ENCODE peak calls at places on chromosomes 7 and 10, in seven cellular contexts. One of them, this sample, is unnamed.

GRCh38 chr7:28988818-28989595 is 30.9 kb upstream of the TRIL start:
- DNase-seq in dorsolateral prefrontal cortex: no peak
- DNase-seq in left ventricle myocardium inferior: no peak
- DNase-seq in right lobe of liver: no peak
- DNase-seq in heart left ventricle: peak
- DNase-seq in CD8-positive, alpha-beta memory T cell: no peak
- DNase-seq in cardiac muscle cell: peak
- DNase-seq in this sample: peak

GRCh38 chr10:6044651-6045599 is 17.2 kb downstream of the IL2RA start:
- DNase-seq in dorsolateral prefrontal cortex: no peak
- DNase-seq in left ventricle myocardium inferior: no peak
- DNase-seq in right lobe of liver: no peak
- DNase-seq in heart left ventricle: no peak
- DNase-seq in CD8-positive, alpha-beta memory T cell: no peak
- DNase-seq in cardiac muscle cell: no peak
- DNase-seq in this sample: no peak

GRCh38 chr7:92875719-92876118 is 39.3 kb upstream of the CDK6 start:
- DNase-seq in dorsolateral prefrontal cortex: no peak
- DNase-seq in left ventricle myocardium inferior: no peak
- DNase-seq in right lobe of liver: no peak
- DNase-seq in heart left ventricle: no peak
- DNase-seq in CD8-positive, alpha-beta memory T cell: no peak
- DNase-seq in cardiac muscle cell: no peak
- DNase-seq in this sample: peak

GRCh38 chr7:149729586-149729982 is 43.8 kb downstream of the ZNF467 start:
- DNase-seq in dorsolateral prefrontal cortex: no peak
- DNase-seq in left ventricle myocardium inferior: no peak
- DNase-seq in right lobe of liver: no peak
- DNase-seq in heart left ventricle: no peak
- DNase-seq in CD8-positive, alpha-beta memory T cell: no peak
- DNase-seq in cardiac muscle cell: no peak
- DNase-seq in this sample: no peak

GRCh38 chr7:27046854-27047549 is 48.8 kb downstream of the HOXA1 start:
- DNase-seq in dorsolateral prefrontal cortex: no peak
- DNase-seq in left ventricle myocardium inferior: no peak
- DNase-seq in right lobe of liver: no peak
- DNase-seq in heart left ventricle: no peak
- DNase-seq in CD8-positive, alpha-beta memory T cell: no peak
- DNase-seq in cardiac muscle cell: peak
- DNase-seq in this sample: peak

GRCh38 chr10:95660283-95660682 is 3.8 kb upstream of the ALDH18A1 start:
- DNase-seq in dorsolateral prefrontal cortex: no peak
- DNase-seq in left ventricle myocardium inferior: no peak
- DNase-seq in right lobe of liver: no peak
- DNase-seq in heart left ventricle: no peak
- DNase-seq in CD8-positive, alpha-beta memory T cell: no peak
- DNase-seq in cardiac muscle cell: peak
- DNase-seq in this sample: peak

GRCh38 chr10:78029294-78030226 is at the start of gene POLR3A:
- DNase-seq in dorsolateral prefrontal cortex: peak
- DNase-seq in left ventricle myocardium inferior: peak
- DNase-seq in right lobe of liver: peak
- DNase-seq in heart left ventricle: peak
- DNase-seq in CD8-positive, alpha-beta memory T cell: peak
- DNase-seq in cardiac muscle cell: peak
- DNase-seq in this sample: peak

GRCh38 chr7:129053938-129054437 is 923 bp downstream of the TNPO3 start:
- DNase-seq in dorsolateral prefrontal cortex: no peak
- DNase-seq in left ventricle myocardium inferior: no peak
- DNase-seq in right lobe of liver: no peak
- DNase-seq in heart left ventricle: no peak
- DNase-seq in CD8-positive, alpha-beta memory T cell: no peak
- DNase-seq in cardiac muscle cell: peak
- DNase-seq in this sample: peak

GRCh38 chr7:117800841-117801240 is 72.4 kb downstream of the CTTNBP2 start:
- DNase-seq in dorsolateral prefrontal cortex: no peak
- DNase-seq in left ventricle myocardium inferior: no peak
- DNase-seq in right lobe of liver: no peak
- DNase-seq in heart left ventricle: no peak
- DNase-seq in CD8-positive, alpha-beta memory T cell: no peak
- DNase-seq in cardiac muscle cell: no peak
- DNase-seq in this sample: no peak

GRCh38 chr7:17696422-17696821 is 243.9 kb downstream of the SNX13 start:
- DNase-seq in dorsolateral prefrontal cortex: peak
- DNase-seq in left ventricle myocardium inferior: peak
- DNase-seq in right lobe of liver: no peak
- DNase-seq in heart left ventricle: peak
- DNase-seq in CD8-positive, alpha-beta memory T cell: no peak
- DNase-seq in cardiac muscle cell: peak
- DNase-seq in this sample: peak

GRCh38 chr10:84339025-84339424 is 10.6 kb downstream of the CCSER2 start:
- DNase-seq in dorsolateral prefrontal cortex: no peak
- DNase-seq in left ventricle myocardium inferior: no peak
- DNase-seq in right lobe of liver: no peak
- DNase-seq in heart left ventricle: no peak
- DNase-seq in CD8-positive, alpha-beta memory T cell: no peak
- DNase-seq in cardiac muscle cell: no peak
- DNase-seq in this sample: no peak

GRCh38 chr7:130276796-130277762 is 10.4 kb downstream of the CPA2 start:
- DNase-seq in dorsolateral prefrontal cortex: no peak
- DNase-seq in left ventricle myocardium inferior: no peak
- DNase-seq in right lobe of liver: no peak
- DNase-seq in heart left ventricle: no peak
- DNase-seq in CD8-positive, alpha-beta memory T cell: no peak
- DNase-seq in cardiac muscle cell: peak
- DNase-seq in this sample: peak

GRCh38 chr7:114832906-114833595 is 88.8 kb upstream of the MDFIC start:
- DNase-seq in dorsolateral prefrontal cortex: no peak
- DNase-seq in left ventricle myocardium inferior: no peak
- DNase-seq in right lobe of liver: no peak
- DNase-seq in heart left ventricle: no peak
- DNase-seq in CD8-positive, alpha-beta memory T cell: no peak
- DNase-seq in cardiac muscle cell: no peak
- DNase-seq in this sample: no peak

GRCh38 chr7:114835861-114836260 is 86.0 kb upstream of the MDFIC start:
- DNase-seq in dorsolateral prefrontal cortex: no peak
- DNase-seq in left ventricle myocardium inferior: no peak
- DNase-seq in right lobe of liver: no peak
- DNase-seq in heart left ventricle: no peak
- DNase-seq in CD8-positive, alpha-beta memory T cell: no peak
- DNase-seq in cardiac muscle cell: no peak
- DNase-seq in this sample: no peak

GRCh38 chr7:114830952-114831351 is 90.9 kb upstream of the MDFIC start:
- DNase-seq in dorsolateral prefrontal cortex: no peak
- DNase-seq in left ventricle myocardium inferior: no peak
- DNase-seq in right lobe of liver: no peak
- DNase-seq in heart left ventricle: no peak
- DNase-seq in CD8-positive, alpha-beta memory T cell: no peak
- DNase-seq in cardiac muscle cell: no peak
- DNase-seq in this sample: no peak

DNA sequence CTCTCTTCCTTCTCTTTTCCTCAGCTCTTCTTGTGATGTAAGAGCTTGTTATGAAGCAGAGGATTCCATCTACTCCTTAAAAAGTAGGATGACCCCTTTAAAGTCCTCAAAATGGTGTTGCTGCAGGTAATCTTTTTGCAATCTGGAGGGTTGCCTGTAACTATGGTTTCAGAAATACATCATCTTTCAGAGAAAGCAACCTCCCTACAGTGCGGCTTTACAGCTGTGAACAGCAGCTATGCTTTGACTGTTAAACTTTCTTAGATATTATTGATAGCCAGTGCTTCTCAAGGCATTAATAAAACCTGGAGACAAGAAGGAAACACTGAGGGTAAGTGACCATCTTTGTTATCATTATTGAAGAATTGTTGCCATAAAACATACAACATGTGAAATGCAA is 86.6 kb upstream of the MDFIC start:
- DNase-seq in dorsolateral prefrontal cortex: no peak
- DNase-seq in left ventricle myocardium inferior: no peak
- DNase-seq in right lobe of liver: no peak
- DNase-seq in heart left ventricle: no peak
- DNase-seq in CD8-positive, alpha-beta memory T cell: no peak
- DNase-seq in cardiac muscle cell: no peak
- DNase-seq in this sample: no peak
- H3K27ac ChIP-seq in dorsolateral prefrontal cortex: no peak
- H3K27ac ChIP-seq in left ventricle myocardium inferior: no peak
- H3K27ac ChIP-seq in right lobe of liver: no peak
- H3K27ac ChIP-seq in heart left ventricle: no peak
- H3K27ac ChIP-seq in CD8-positive, alpha-beta memory T cell: no peak
- H3K27ac ChIP-seq in cardiac muscle cell: no peak
- H3K27ac ChIP-seq in this sample: no peak

GRCh38 chr10:4061441-4061951 is 276.5 kb upstream of the KLF6 start:
- DNase-seq in dorsolateral prefrontal cortex: peak
- DNase-seq in left ventricle myocardium inferior: peak
- DNase-seq in right lobe of liver: no peak
- DNase-seq in heart left ventricle: no peak
- DNase-seq in CD8-positive, alpha-beta memory T cell: no peak
- DNase-seq in cardiac muscle cell: peak
- DNase-seq in this sample: peak
- H3K27ac ChIP-seq in dorsolateral prefrontal cortex: peak
- H3K27ac ChIP-seq in left ventricle myocardium inferior: peak
- H3K27ac ChIP-seq in right lobe of liver: no peak
- H3K27ac ChIP-seq in heart left ventricle: peak
- H3K27ac ChIP-seq in CD8-positive, alpha-beta memory T cell: no peak
- H3K27ac ChIP-seq in cardiac muscle cell: no peak
- H3K27ac ChIP-seq in this sample: peak

GRCh38 chr7:80895056-80895455 is 23.8 kb downstream of the SEMA3C start:
- DNase-seq in dorsolateral prefrontal cortex: no peak
- DNase-seq in left ventricle myocardium inferior: no peak
- DNase-seq in right lobe of liver: no peak
- DNase-seq in heart left ventricle: no peak
- DNase-seq in CD8-positive, alpha-beta memory T cell: no peak
- DNase-seq in cardiac muscle cell: no peak
- DNase-seq in this sample: no peak

GRCh38 chr7:80885774-80886173 is 33.1 kb downstream of the SEMA3C start:
- DNase-seq in dorsolateral prefrontal cortex: no peak
- DNase-seq in left ventricle myocardium inferior: no peak
- DNase-seq in right lobe of liver: no peak
- DNase-seq in heart left ventricle: no peak
- DNase-seq in CD8-positive, alpha-beta memory T cell: no peak
- DNase-seq in cardiac muscle cell: no peak
- DNase-seq in this sample: no peak

GRCh38 chr7:80890839-80891544 is 27.9 kb downstream of the SEMA3C start:
- DNase-seq in dorsolateral prefrontal cortex: no peak
- DNase-seq in left ventricle myocardium inferior: no peak
- DNase-seq in right lobe of liver: no peak
- DNase-seq in heart left ventricle: no peak
- DNase-seq in CD8-positive, alpha-beta memory T cell: no peak
- DNase-seq in cardiac muscle cell: no peak
- DNase-seq in this sample: no peak

GRCh38 chr7:80889525-80889924 is 29.3 kb downstream of the SEMA3C start:
- DNase-seq in dorsolateral prefrontal cortex: no peak
- DNase-seq in left ventricle myocardium inferior: no peak
- DNase-seq in right lobe of liver: no peak
- DNase-seq in heart left ventricle: no peak
- DNase-seq in CD8-positive, alpha-beta memory T cell: no peak
- DNase-seq in cardiac muscle cell: no peak
- DNase-seq in this sample: no peak

GRCh38 chr7:80890391-80890790 is 28.5 kb downstream of the SEMA3C start:
- DNase-seq in dorsolateral prefrontal cortex: no peak
- DNase-seq in left ventricle myocardium inferior: no peak
- DNase-seq in right lobe of liver: no peak
- DNase-seq in heart left ventricle: no peak
- DNase-seq in CD8-positive, alpha-beta memory T cell: no peak
- DNase-seq in cardiac muscle cell: no peak
- DNase-seq in this sample: no peak
- H3K27ac ChIP-seq in dorsolateral prefrontal cortex: no peak
- H3K27ac ChIP-seq in left ventricle myocardium inferior: peak
- H3K27ac ChIP-seq in right lobe of liver: no peak
- H3K27ac ChIP-seq in heart left ventricle: no peak
- H3K27ac ChIP-seq in CD8-positive, alpha-beta memory T cell: no peak
- H3K27ac ChIP-seq in cardiac muscle cell: no peak
- H3K27ac ChIP-seq in this sample: no peak

GRCh38 chr10:7408494-7409044 is 2.3 kb downstream of the SFMBT2 start:
- DNase-seq in dorsolateral prefrontal cortex: peak
- DNase-seq in left ventricle myocardium inferior: peak
- DNase-seq in right lobe of liver: peak
- DNase-seq in heart left ventricle: peak
- DNase-seq in CD8-positive, alpha-beta memory T cell: peak
- DNase-seq in cardiac muscle cell: peak
- DNase-seq in this sample: peak
- H3K27ac ChIP-seq in dorsolateral prefrontal cortex: peak
- H3K27ac ChIP-seq in left ventricle myocardium inferior: peak
- H3K27ac ChIP-seq in right lobe of liver: peak
- H3K27ac ChIP-seq in heart left ventricle: peak
- H3K27ac ChIP-seq in CD8-positive, alpha-beta memory T cell: peak
- H3K27ac ChIP-seq in cardiac muscle cell: no peak
- H3K27ac ChIP-seq in this sample: no peak

GRCh38 chr10:115436999-115437398 is 343.8 kb downstream of the ATRNL1 start:
- DNase-seq in dorsolateral prefrontal cortex: no peak
- DNase-seq in left ventricle myocardium inferior: no peak
- DNase-seq in right lobe of liver: no peak
- DNase-seq in heart left ventricle: no peak
- DNase-seq in CD8-positive, alpha-beta memory T cell: no peak
- DNase-seq in cardiac muscle cell: no peak
- DNase-seq in this sample: no peak

GRCh38 chr10:115427611-115428010 is 334.4 kb downstream of the ATRNL1 start:
- DNase-seq in dorsolateral prefrontal cortex: no peak
- DNase-seq in left ventricle myocardium inferior: no peak
- DNase-seq in right lobe of liver: no peak
- DNase-seq in heart left ventricle: no peak
- DNase-seq in CD8-positive, alpha-beta memory T cell: no peak
- DNase-seq in cardiac muscle cell: no peak
- DNase-seq in this sample: no peak

GRCh38 chr10:115432188-115432819 is 339.1 kb downstream of the ATRNL1 start:
- DNase-seq in dorsolateral prefrontal cortex: no peak
- DNase-seq in left ventricle myocardium inferior: no peak
- DNase-seq in right lobe of liver: no peak
- DNase-seq in heart left ventricle: no peak
- DNase-seq in CD8-positive, alpha-beta memory T cell: no peak
- DNase-seq in cardiac muscle cell: peak
- DNase-seq in this sample: peak
- H3K27ac ChIP-seq in dorsolateral prefrontal cortex: no peak
- H3K27ac ChIP-seq in left ventricle myocardium inferior: no peak
- H3K27ac ChIP-seq in right lobe of liver: no peak
- H3K27ac ChIP-seq in heart left ventricle: no peak
- H3K27ac ChIP-seq in CD8-positive, alpha-beta memory T cell: no peak
- H3K27ac ChIP-seq in cardiac muscle cell: no peak
- H3K27ac ChIP-seq in this sample: no peak

GRCh38 chr7:132061931-132062330 is 505.5 kb upstream of the PODXL start:
- DNase-seq in dorsolateral prefrontal cortex: no peak
- DNase-seq in left ventricle myocardium inferior: no peak
- DNase-seq in right lobe of liver: no peak
- DNase-seq in heart left ventricle: no peak
- DNase-seq in CD8-positive, alpha-beta memory T cell: no peak
- DNase-seq in cardiac muscle cell: no peak
- DNase-seq in this sample: peak

GRCh38 chr7:132065193-132065972 is 509.0 kb upstream of the PODXL start:
- DNase-seq in dorsolateral prefrontal cortex: peak
- DNase-seq in left ventricle myocardium inferior: no peak
- DNase-seq in right lobe of liver: no peak
- DNase-seq in heart left ventricle: peak
- DNase-seq in CD8-positive, alpha-beta memory T cell: no peak
- DNase-seq in cardiac muscle cell: peak
- DNase-seq in this sample: peak

GRCh38 chr7:132063800-132064199 is 507.4 kb upstream of the PODXL start:
- DNase-seq in dorsolateral prefrontal cortex: no peak
- DNase-seq in left ventricle myocardium inferior: no peak
- DNase-seq in right lobe of liver: no peak
- DNase-seq in heart left ventricle: no peak
- DNase-seq in CD8-positive, alpha-beta memory T cell: no peak
- DNase-seq in cardiac muscle cell: no peak
- DNase-seq in this sample: no peak

GRCh38 chr7:132065973-132066611 is 509.7 kb upstream of the PODXL start:
- DNase-seq in dorsolateral prefrontal cortex: peak
- DNase-seq in left ventricle myocardium inferior: no peak
- DNase-seq in right lobe of liver: no peak
- DNase-seq in heart left ventricle: no peak
- DNase-seq in CD8-positive, alpha-beta memory T cell: no peak
- DNase-seq in cardiac muscle cell: no peak
- DNase-seq in this sample: peak

GRCh38 chr7:132066776-132067175 is 509.5 kb downstream of the PLXNA4 start:
- DNase-seq in dorsolateral prefrontal cortex: peak
- DNase-seq in left ventricle myocardium inferior: peak
- DNase-seq in right lobe of liver: no peak
- DNase-seq in heart left ventricle: peak
- DNase-seq in CD8-positive, alpha-beta memory T cell: no peak
- DNase-seq in cardiac muscle cell: peak
- DNase-seq in this sample: peak
- H3K27ac ChIP-seq in dorsolateral prefrontal cortex: peak
- H3K27ac ChIP-seq in left ventricle myocardium inferior: peak
- H3K27ac ChIP-seq in right lobe of liver: no peak
- H3K27ac ChIP-seq in heart left ventricle: peak
- H3K27ac ChIP-seq in CD8-positive, alpha-beta memory T cell: no peak
- H3K27ac ChIP-seq in cardiac muscle cell: no peak
- H3K27ac ChIP-seq in this sample: peak